ENCODE peak calls at places on chromosomes 16 and 17, in six cellular contexts. C is thoracic aorta; G is CD8-positive, alpha-beta memory T cell; Q is heart left ventricle; R is tibial artery; K is PC-9. P is an unnamed sample.
A peak's percentile ranks its signal among the peaks of the same experiment; 100 is the strongest.

GRCh38 chr17:38914741-38915638 is 10.4 kb upstream of the LASP1NB start:
- DNase-seq in C (no peak), G (no peak), Q (no peak), R (peak; percentile 46), K (no peak), P (no peak)

GRCh38 chr17:55567240-55568216 is 56.3 kb upstream of the SMIM36 start:
- DNase-seq in C (no peak), G (no peak), Q (peak; percentile 35), R (no peak), K (no peak), P (no peak)

GRCh38 chr16:88871730-88872416 is 5.4 kb upstream of the PABPN1L start:
- DNase-seq in C (no peak), G (no peak), Q (no peak), R (no peak), K (no peak), P (no peak)

GRCh38 chr16:53893731-53894435 is 189.9 kb downstream of the FTO start:
- DNase-seq in C (no peak), G (no peak), Q (peak; percentile 47), R (no peak), K (no peak), P (no peak)

GRCh38 chr17:79841369-79842135 is 2.3 kb upstream of the CBX4 start:
- DNase-seq in C (no peak), G (no peak), Q (no peak), R (no peak), K (no peak), P (no peak)

GRCh38 chr16:1884155-1884760 is 12.3 kb upstream of the MEIOB start:
- DNase-seq in C (no peak), G (no peak), Q (no peak), R (no peak), K (no peak), P (peak; percentile 8)

GRCh38 chr16:67653131-67654068 is 6.7 kb downstream of the ACD start:
- DNase-seq in C (no peak), G (no peak), Q (no peak), R (no peak), K (no peak), P (no peak)

GRCh38 chr17:71975998-71976649 is 144.7 kb upstream of the SOX9 start:
- DNase-seq in C (peak; percentile 85), G (no peak), Q (peak; percentile 89), R (peak; percentile 98), K (peak; percentile 89), P (no peak)

GRCh38 chr16:56983211-56983751 is 6.1 kb upstream of the NLRC5 start:
- DNase-seq in C (no peak), G (no peak), Q (no peak), R (peak; percentile 62), K (no peak), P (no peak)

GRCh38 chr17:61064087-61064951 is 335.3 kb upstream of the TBX2 start:
- DNase-seq in C (no peak), G (no peak), Q (no peak), R (no peak), K (no peak), P (no peak)

GRCh38 chr16:74725641-74726040 is 25.0 kb upstream of the MLKL start:
- DNase-seq in C (no peak), G (no peak), Q (no peak), R (no peak), K (no peak), P (no peak)

GRCh38 chr17:29050176-29050575 is 7.2 kb downstream of the PIPOX start:
- DNase-seq in C (no peak), G (no peak), Q (no peak), R (no peak), K (no peak), P (no peak)

GRCh38 chr17:384622-385194 is 32.1 kb upstream of the RPH3AL start:
- DNase-seq in C (no peak), G (no peak), Q (no peak), R (no peak), K (no peak), P (no peak)

GRCh38 chr17:82880620-82881019 is 40.8 kb upstream of the ZNF750 start:
- DNase-seq in C (no peak), G (no peak), Q (peak; percentile 23), R (no peak), K (no peak), P (no peak)

GRCh38 chr17:44308320-44308818 is at the start of gene RUNDC3A:
- DNase-seq in C (peak; percentile 30), G (peak; percentile 79), Q (peak; percentile 88), R (peak; percentile 81), K (peak; percentile 74), P (peak; percentile 79)

GRCh38 chr16:23424292-23424958 is 28.6 kb downstream of the COG7 start:
- DNase-seq in C (no peak), G (no peak), Q (no peak), R (no peak), K (no peak), P (peak; percentile 10)

GRCh38 chr17:76791053-76791980 is 53.4 kb downstream of the MFSD11 start:
- DNase-seq in C (no peak), G (peak; percentile 16), Q (no peak), R (no peak), K (no peak), P (peak; percentile 71)

GRCh38 chr17:332558-333322 is 19.9 kb downstream of the RPH3AL start:
- DNase-seq in C (no peak), G (no peak), Q (peak; percentile 67), R (peak; percentile 67), K (no peak), P (no peak)

DNA sequence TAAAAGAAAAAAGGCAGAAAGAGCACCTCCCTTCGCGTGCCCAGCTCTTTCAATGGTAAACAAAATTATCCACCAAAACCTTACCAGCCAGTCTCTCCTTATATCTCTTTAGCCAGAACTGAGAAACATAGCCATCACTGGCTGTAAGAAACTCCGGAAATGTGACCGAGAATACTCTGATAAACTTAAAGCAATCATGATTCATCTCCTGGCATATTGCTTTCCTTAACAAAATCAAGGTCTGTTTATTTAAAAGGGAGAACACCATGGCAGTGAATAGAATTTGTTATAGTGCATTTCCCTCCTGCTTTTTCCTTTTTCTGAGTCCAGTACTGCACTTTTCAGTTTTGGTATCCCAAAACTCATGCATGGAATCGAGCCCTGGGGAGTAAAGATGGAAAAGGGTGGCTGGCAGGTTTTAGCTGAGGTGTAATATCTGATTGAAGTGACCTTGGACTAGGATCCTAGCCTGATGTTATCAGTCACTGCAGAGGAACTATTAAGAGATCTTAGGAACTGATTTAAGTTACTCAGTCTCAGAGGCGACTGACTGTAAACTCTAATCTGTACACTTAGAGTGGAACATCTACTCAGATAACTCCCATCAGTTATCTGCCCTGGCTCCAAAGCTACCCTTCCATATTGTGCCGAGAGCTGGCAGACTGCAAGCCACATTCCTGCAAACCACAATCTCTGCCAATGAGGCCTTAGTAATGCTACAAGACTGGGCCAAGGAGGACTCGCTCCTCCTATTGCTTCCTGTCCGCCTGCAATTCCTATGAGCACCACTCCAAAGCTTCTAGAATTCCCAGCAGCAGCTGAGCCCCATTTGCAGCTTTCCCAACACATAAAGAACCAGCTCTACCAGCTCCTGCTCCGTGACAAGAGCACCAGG is 7.4 kb upstream of the COX10 start:
- DNase-seq in C (no peak), G (no peak), Q (peak; percentile 29), R (no peak), K (peak; percentile 74), P (no peak)
- H3K4me3 ChIP-seq in C (peak overlapping the region; percentile 22), G (no peak overlapping the region), Q (no peak overlapping the region), R (no peak overlapping the region), K (no peak overlapping the region), P (no peak overlapping the region)

GRCh38 chr16:76193851-76194620 is 83.2 kb upstream of the CNTNAP4 start:
- DNase-seq in C (no peak), G (no peak), Q (no peak), R (no peak), K (no peak), P (no peak)

GRCh38 chr16:76190480-76190879 is 86.7 kb upstream of the CNTNAP4 start:
- DNase-seq in C (no peak), G (no peak), Q (no peak), R (no peak), K (no peak), P (no peak)

GRCh38 chr16:76197925-76198324 is 79.3 kb upstream of the CNTNAP4 start:
- DNase-seq in C (no peak), G (no peak), Q (no peak), R (no peak), K (no peak), P (no peak)

GRCh38 chr16:76195648-76196047 is 81.6 kb upstream of the CNTNAP4 start:
- DNase-seq in C (no peak), G (no peak), Q (no peak), R (no peak), K (no peak), P (no peak)

DNA sequence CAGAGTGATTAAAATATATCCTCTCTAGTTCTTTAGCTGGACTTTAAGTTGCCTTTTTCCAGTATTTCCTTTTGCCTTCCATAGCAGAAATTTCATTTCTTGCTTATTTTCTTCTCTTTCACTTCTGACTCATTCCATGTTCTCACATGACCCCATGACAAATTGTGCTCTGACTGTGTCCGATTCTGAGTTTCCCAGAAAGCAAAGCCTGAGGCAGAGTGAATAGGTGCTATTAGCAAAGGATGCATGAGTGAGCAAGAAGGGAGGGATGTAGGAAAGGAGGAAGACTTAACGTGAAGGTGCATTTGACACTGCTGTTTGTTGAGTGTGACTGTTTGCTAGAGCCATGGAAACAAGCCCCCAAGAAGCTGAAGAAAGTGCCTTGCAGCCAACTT is 82.6 kb upstream of the CNTNAP4 start:
- DNase-seq in C (no peak), G (no peak), Q (no peak), R (no peak), K (no peak), P (no peak)
- H3K4me3 ChIP-seq in C (no peak overlapping the region), G (no peak overlapping the region), Q (no peak overlapping the region), R (no peak overlapping the region), K (no peak overlapping the region), P (no peak overlapping the region)

GRCh38 chr16:643050-643368 is 1.4 kb downstream of the MCRIP2 start:
- DNase-seq in C (no peak), G (no peak), Q (no peak), R (no peak), K (no peak), P (no peak)

GRCh38 chr16:638836-639235 is 2.7 kb upstream of the METTL26 start:
- DNase-seq in C (no peak), G (no peak), Q (no peak), R (no peak), K (no peak), P (no peak)

GRCh38 chr16:642189-643049 is 791 bp downstream of the MCRIP2 start:
- DNase-seq in C (no peak), G (no peak), Q (peak; percentile 78), R (no peak), K (peak; percentile 73), P (no peak)

GRCh38 chr16:641326-642188 is at the start of gene MCRIP2:
- DNase-seq in C (no peak), G (peak; percentile 47), Q (peak; percentile 93), R (peak; percentile 91), K (peak; percentile 95), P (peak; percentile 52)

DNA sequence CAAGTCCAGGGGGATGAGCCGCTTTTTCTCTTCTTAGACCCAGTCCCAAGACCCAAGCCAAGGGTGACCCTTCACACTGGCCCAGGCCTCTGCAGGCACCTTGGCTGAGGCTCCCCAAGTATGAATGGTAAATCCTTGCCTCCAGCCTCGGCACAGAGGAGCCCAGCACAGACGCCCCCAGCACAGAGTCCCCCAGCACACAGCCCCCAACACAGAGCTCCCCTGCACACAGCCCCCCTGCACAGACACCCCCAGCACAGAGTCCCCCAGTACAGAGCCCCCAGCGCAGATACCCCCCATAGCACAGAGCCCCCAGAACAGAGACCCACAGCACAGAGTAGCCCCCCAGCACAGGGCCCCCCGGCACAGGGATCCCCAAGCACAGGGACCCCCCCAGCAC is 1.0 kb upstream of the MCRIP2 start:
- DNase-seq in C (no peak), G (no peak), Q (no peak), R (no peak), K (no peak), P (no peak)
- H3K4me3 ChIP-seq in C (no peak overlapping the region), G (no peak overlapping the region), Q (no peak overlapping the region), R (no peak overlapping the region), K (no peak overlapping the region), P (no peak overlapping the region)

GRCh38 chr16:30077656-30078055 is 1.9 kb downstream of the PPP4C start:
- DNase-seq in C (no peak), G (no peak), Q (no peak), R (no peak), K (no peak), P (no peak)
- H3K4me3 ChIP-seq in C (no peak overlapping the region), G (no peak overlapping the region), Q (no peak overlapping the region), R (no peak overlapping the region), K (peak overlapping the region; percentile 87), P (peak overlapping the region; percentile 96)